ENCODE peak calls at places on chromosomes 5 and 9, in nine cellular contexts. Y is IMR-90; J is A549; L is stomach; K is iPS DF 6.9; S is effector memory CD4-positive, alpha-beta T cell; E is kidney; D is uterus; I is H9. Z is an unnamed sample.

GRCh38 chr5:79146352-79146751 is 34.7 kb downstream of the BHMT start:
- DNase-seq in Y (peak; percentile 27), J (no peak), L (no peak), K (no peak), S (no peak), E (no peak), D (no peak), I (no peak), Z (no peak)

GRCh38 chr9:20805766-20806165 is 121.7 kb downstream of the FOCAD start:
- DNase-seq in Y (no peak), J (no peak), L (no peak), K (no peak), S (no peak), E (no peak), D (no peak), I (no peak), Z (no peak)

GRCh38 chr5:137629646-137630045 is 106.2 kb downstream of the KLHL3 start:
- DNase-seq in Y (peak; percentile 63), J (peak; percentile 60), L (no peak), K (no peak), S (no peak), E (no peak), D (no peak), I (peak; percentile 53), Z (peak; percentile 58)

GRCh38 chr9:94656190-94656589 is 16.9 kb upstream of the FBP1 start:
- DNase-seq in Y (no peak), J (no peak), L (no peak), K (no peak), S (no peak), E (no peak), D (no peak), I (no peak), Z (no peak)

GRCh38 chr5:151596839-151597539 is 5.9 kb upstream of the FAT2 start:
- DNase-seq in Y (no peak), J (no peak), L (no peak), K (no peak), S (no peak), E (no peak), D (no peak), I (peak; percentile 60), Z (no peak)

GRCh38 chr9:7320139-7320538 is 479.4 kb downstream of the DMAC1 start:
- DNase-seq in Y (peak; percentile 99), J (peak; percentile 92), L (no peak), K (no peak), S (no peak), E (no peak), D (peak; percentile 50), I (no peak), Z (no peak)

GRCh38 chr9:14348241-14349140 is 34.5 kb upstream of the NFIB start:
- DNase-seq in Y (no peak), J (no peak), L (no peak), K (no peak), S (no peak), E (no peak), D (no peak), I (peak; percentile 49), Z (peak; percentile 19)

GRCh38 chr5:178318382-178318781 is 85.8 kb upstream of the PHYKPL start:
- DNase-seq in Y (no peak), J (no peak), L (no peak), K (no peak), S (no peak), E (peak; percentile 61), D (no peak), I (no peak), Z (no peak)

GRCh38 chr5:123487298-123487697 is 24.7 kb upstream of the CSNK1G3 start:
- DNase-seq in Y (peak; percentile 47), J (no peak), L (no peak), K (no peak), S (no peak), E (no peak), D (peak; percentile 13), I (no peak), Z (no peak)

DNA sequence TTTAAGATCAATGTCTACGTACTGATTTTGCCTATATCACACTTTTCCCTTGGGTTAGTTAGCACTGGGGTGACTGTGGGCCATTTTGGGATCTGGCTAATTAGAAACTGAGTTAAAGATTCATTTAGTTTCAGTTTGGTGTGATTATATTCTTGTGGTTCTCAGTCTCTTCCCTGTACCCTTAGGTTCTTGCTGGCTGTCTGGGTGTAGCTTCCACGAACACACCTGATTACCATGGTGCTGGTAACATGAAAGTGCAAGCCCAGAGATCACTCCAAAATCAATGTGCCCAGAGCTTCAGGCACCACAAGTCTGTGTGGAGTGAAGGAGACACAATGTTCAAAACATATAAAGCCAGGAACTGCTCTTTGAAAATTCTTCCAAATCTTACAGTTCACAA is 248.1 kb downstream of the PDE4D start:
- DNase-seq in Y (no peak), J (no peak), L (no peak), K (no peak), S (no peak), E (no peak), D (no peak), I (no peak), Z (no peak)
- H3K27ac ChIP-seq in Y (no peak overlapping the region), J (peak overlapping the region; percentile 32), L (no peak overlapping the region), K (no peak overlapping the region), S (no peak overlapping the region), E (no peak overlapping the region), D (no peak overlapping the region), I (no peak overlapping the region), Z (no peak overlapping the region)

GRCh38 chr5:93904917-93905316 is 163.5 kb upstream of the POU5F2 start:
- DNase-seq in Y (no peak), J (no peak), L (no peak), K (no peak), S (no peak), E (no peak), D (no peak), I (no peak), Z (no peak)
- H3K4me1 ChIP-seq in Y (no peaks in the 10 kb centered on the region), J (no peaks in the 10 kb centered on the region), L (no peaks in the 10 kb centered on the region), K (no peaks in the 10 kb centered on the region), S (no peaks in the 10 kb centered on the region), E (no peaks in the 10 kb centered on the region), D (no peaks in the 10 kb centered on the region), I (no peaks in the 10 kb centered on the region), Z (no peaks in the 10 kb centered on the region)

DNA sequence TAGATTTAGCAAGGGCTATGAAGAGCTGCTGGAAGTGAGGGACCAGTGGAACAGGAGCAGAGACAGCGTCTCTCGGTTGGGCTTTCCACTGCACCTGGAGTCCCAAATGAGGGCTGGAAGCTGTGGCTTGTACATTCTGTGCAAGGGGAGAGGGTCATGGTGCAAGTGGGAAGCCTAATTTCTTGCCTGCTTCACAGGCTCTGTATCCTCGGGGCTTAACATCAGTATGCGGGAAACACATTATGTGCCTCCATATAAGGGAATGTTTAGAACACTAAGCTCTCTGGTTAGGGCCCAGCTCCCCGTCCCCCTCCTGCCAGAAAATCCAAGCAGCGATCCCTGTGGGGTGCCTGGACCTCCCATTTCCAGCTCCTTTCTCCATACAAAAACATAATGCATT is 89.0 kb upstream of the NIPAL4 start:
- DNase-seq in Y (peak; percentile 66), J (no peak), L (no peak), K (no peak), S (no peak), E (no peak), D (no peak), I (no peak), Z (no peak)
- H3K27ac ChIP-seq in Y (peak overlapping the region; percentile 98), J (peak overlapping the region; percentile 41), L (peak overlapping the region; percentile 69), K (no peak overlapping the region), S (no peak overlapping the region), E (peak overlapping the region; percentile 32), D (peak overlapping the region; percentile 53), I (no peak overlapping the region), Z (peak overlapping the region; percentile 14)

GRCh38 chr5:74638776-74639537 is 1.6 kb downstream of the ENC1 start:
- DNase-seq in Y (peak; percentile 61), J (no peak), L (no peak), K (no peak), S (no peak), E (no peak), D (no peak), I (no peak), Z (peak; percentile 50)

GRCh38 chr5:74636149-74636548 is 4.4 kb downstream of the ENC1 start:
- DNase-seq in Y (no peak), J (no peak), L (no peak), K (no peak), S (no peak), E (no peak), D (no peak), I (no peak), Z (no peak)

GRCh38 chr5:74633710-74634109 is 6.8 kb downstream of the ENC1 start:
- DNase-seq in Y (no peak), J (no peak), L (no peak), K (no peak), S (no peak), E (no peak), D (no peak), I (no peak), Z (no peak)

GRCh38 chr5:74634611-74635286 is 5.8 kb downstream of the ENC1 start:
- DNase-seq in Y (no peak), J (no peak), L (no peak), K (no peak), S (no peak), E (no peak), D (no peak), I (no peak), Z (no peak)

DNA sequence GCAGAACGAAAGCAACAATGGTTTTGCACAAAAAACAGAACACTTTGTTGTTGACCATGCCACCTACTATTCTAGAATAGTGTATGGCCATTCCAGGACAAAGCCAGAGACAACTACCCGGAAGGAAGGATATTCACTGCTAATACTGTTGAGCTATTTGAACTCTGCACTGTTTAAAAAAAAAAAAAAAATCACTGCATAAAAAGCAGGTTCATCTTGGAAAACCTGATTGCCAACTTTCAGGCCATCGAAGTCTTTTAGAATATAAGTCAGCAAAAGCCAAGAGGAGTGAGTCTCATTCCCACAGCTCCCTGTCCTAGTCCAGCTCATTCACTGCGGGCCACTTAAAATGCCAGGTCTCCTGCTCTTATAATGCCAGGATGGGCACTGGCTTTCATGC is 4.0 kb downstream of the ENC1 start:
- DNase-seq in Y (no peak), J (no peak), L (no peak), K (no peak), S (no peak), E (no peak), D (no peak), I (no peak), Z (peak; percentile 67)
- H3K4me1 ChIP-seq in Y (peaks cover 25% of the 10 kb centered on the region), J (peaks cover 52% of the 10 kb centered on the region), L (peaks cover 19% of the 10 kb centered on the region), K (no peaks in the 10 kb centered on the region), S (no peaks in the 10 kb centered on the region), E (peaks cover 8% of the 10 kb centered on the region), D (no peaks in the 10 kb centered on the region), I (peaks cover under 1% of the 10 kb centered on the region), Z (peaks cover 12% of the 10 kb centered on the region)

DNA sequence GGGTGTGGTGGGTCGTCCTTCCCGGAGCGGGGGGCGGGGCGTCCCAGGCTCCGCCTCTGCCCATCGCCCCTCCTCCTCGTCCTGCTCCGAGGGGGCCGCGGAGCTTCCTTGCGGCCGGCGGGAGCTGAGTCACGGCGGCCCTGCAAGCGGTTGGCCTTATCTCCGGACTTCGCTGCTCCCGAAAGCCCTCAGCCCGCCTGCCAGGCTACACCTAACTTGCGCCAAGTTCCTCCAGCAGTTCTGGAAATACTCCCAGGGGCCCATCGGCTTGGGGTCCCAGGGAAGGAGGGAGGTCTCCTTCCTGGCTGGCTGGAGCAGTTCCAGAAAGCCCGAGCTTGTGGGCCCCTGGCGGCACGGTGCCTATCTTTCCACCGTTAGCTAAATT is 54.2 kb upstream of the CDKN2AIPNL start:
- DNase-seq in Y (peak; percentile 90), J (peak; percentile 92), L (peak; percentile 93), K (peak; percentile 61), S (peak; percentile 37), E (peak; percentile 97), D (peak; percentile 93), I (peak; percentile 89), Z (peak; percentile 94)
- H3K27ac ChIP-seq in Y (peak overlapping the region; percentile 96), J (peak overlapping the region; percentile 99), L (peak overlapping the region; percentile 95), K (no peak overlapping the region), S (no peak overlapping the region), E (peak overlapping the region; percentile 91), D (peak overlapping the region; percentile 92), I (peak overlapping the region; percentile 32), Z (peak overlapping the region; percentile 92)